ENCODE peak calls at places on chromosomes 12 and 14, in four cellular contexts. A is mesenchymal stem cell; L is lower lobe of right lung; J is effector memory CD4-positive, alpha-beta T cell. N is an unnamed sample. For H3K4me1, the result is how much of the 10 kb centered on the place peaks cover.

GRCh38 chr12:76976777-76977465 is 88.4 kb downstream of the E2F7 start:
- DNase-seq in A (no peak), L (no peak), J (no peak), N (no peak)

GRCh38 chr14:24634158-24634557 is at the start of gene GZMB:
- DNase-seq in A (no peak), L (no peak), J (peak), N (no peak)

GRCh38 chr14:93729993-93730392 is 58.3 kb downstream of the PRIMA1 start:
- DNase-seq in A (no peak), L (no peak), J (no peak), N (peak)

GRCh38 chr12:118773956-118774723 is 207.2 kb upstream of the SRRM4 start:
- DNase-seq in A (no peak), L (no peak), J (no peak), N (no peak)

GRCh38 chr14:94933411-94933964 is 163.6 kb upstream of the GSC start:
- DNase-seq in A (no peak), L (no peak), J (no peak), N (no peak)

GRCh38 chr14:22221508-22221907 is 367.5 kb downstream of the DAD1 start:
- DNase-seq in A (peak), L (no peak), J (no peak), N (no peak)

GRCh38 chr12:28507867-28508266 is 317.6 kb downstream of the CCDC91 start:
- DNase-seq in A (no peak), L (no peak), J (no peak), N (no peak)

GRCh38 chr14:35741345-35742031 is 67.6 kb downstream of the RALGAPA1 start:
- DNase-seq in A (no peak), L (no peak), J (no peak), N (no peak)

GRCh38 chr12:109723311-109723791 is 9.7 kb downstream of the FAM222A start:
- DNase-seq in A (no peak), L (peak), J (no peak), N (peak)

GRCh38 chr12:111056618-111057521 is 136.5 kb upstream of the MYL2 start:
- DNase-seq in A (no peak), L (no peak), J (peak), N (no peak)

GRCh38 chr12:65533177-65533883 is 254.8 kb downstream of the MSRB3 start:
- DNase-seq in A (peak), L (no peak), J (no peak), N (no peak)

GRCh38 chr12:121793836-121794531 is 496 bp upstream of the RHOF start:
- DNase-seq in A (peak), L (peak), J (peak), N (peak)

GRCh38 chr12:132388379-132389015 is 59.1 kb upstream of the GALNT9 start:
- DNase-seq in A (no peak), L (no peak), J (no peak), N (no peak)

GRCh38 chr12:24814379-24815086 is 134.4 kb downstream of the BCAT1 start:
- DNase-seq in A (no peak), L (no peak), J (no peak), N (no peak)

GRCh38 chr14:94310248-94310647 is 12.9 kb downstream of the SERPINA6 start:
- DNase-seq in A (no peak), L (no peak), J (no peak), N (no peak)

GRCh38 chr12:3231399-3231876 is 154.3 kb downstream of the TSPAN9 start:
- DNase-seq in A (no peak), L (no peak), J (no peak), N (no peak)

GRCh38 chr12:111673503-111673902 is 12.3 kb downstream of the BRAP start:
- DNase-seq in A (peak), L (no peak), J (no peak), N (peak)

GRCh38 chr14:22764382-22764781 is 2.1 kb upstream of the OXA1L start:
- DNase-seq in A (no peak), L (no peak), J (no peak), N (no peak)

GRCh38 chr12:41018010-41018409 is 170.1 kb upstream of the PDZRN4 start:
- DNase-seq in A (no peak), L (no peak), J (no peak), N (no peak)

GRCh38 chr12:47821346-47821706 is 1.6 kb upstream of the HDAC7 start:
- DNase-seq in A (no peak), L (no peak), J (no peak), N (peak)

GRCh38 chr14:45252356-45253069 is 489 bp downstream of the MIS18BP1 start:
- DNase-seq in A (peak), L (no peak), J (no peak), N (no peak)

GRCh38 chr12:93946542-93947150 is 201.7 kb upstream of the PLXNC1 start:
- DNase-seq in A (no peak), L (no peak), J (no peak), N (no peak)

GRCh38 chr14:77980475-77981321 is 180.8 kb downstream of the ADCK1 start:
- DNase-seq in A (no peak), L (peak), J (no peak), N (no peak)

GRCh38 chr12:68350753-68351152 is 18.6 kb upstream of the MDM1 start:
- DNase-seq in A (no peak), L (no peak), J (no peak), N (no peak)

GRCh38 chr12:81337891-81338290 is 260.0 kb downstream of the ACSS3 start:
- DNase-seq in A (no peak), L (no peak), J (no peak), N (no peak)

GRCh38 chr14:98444077-98444476 is 827.9 kb downstream of the BCL11B start:
- DNase-seq in A (no peak), L (no peak), J (no peak), N (no peak)

GRCh38 chr14:58549358-58549757 is 88.4 kb upstream of the DACT1 start:
- DNase-seq in A (no peak), L (no peak), J (no peak), N (no peak)

GRCh38 chr14:32666310-32666709 is 272.4 kb upstream of the NPAS3 start:
- DNase-seq in A (no peak), L (no peak), J (no peak), N (no peak)

DNA sequence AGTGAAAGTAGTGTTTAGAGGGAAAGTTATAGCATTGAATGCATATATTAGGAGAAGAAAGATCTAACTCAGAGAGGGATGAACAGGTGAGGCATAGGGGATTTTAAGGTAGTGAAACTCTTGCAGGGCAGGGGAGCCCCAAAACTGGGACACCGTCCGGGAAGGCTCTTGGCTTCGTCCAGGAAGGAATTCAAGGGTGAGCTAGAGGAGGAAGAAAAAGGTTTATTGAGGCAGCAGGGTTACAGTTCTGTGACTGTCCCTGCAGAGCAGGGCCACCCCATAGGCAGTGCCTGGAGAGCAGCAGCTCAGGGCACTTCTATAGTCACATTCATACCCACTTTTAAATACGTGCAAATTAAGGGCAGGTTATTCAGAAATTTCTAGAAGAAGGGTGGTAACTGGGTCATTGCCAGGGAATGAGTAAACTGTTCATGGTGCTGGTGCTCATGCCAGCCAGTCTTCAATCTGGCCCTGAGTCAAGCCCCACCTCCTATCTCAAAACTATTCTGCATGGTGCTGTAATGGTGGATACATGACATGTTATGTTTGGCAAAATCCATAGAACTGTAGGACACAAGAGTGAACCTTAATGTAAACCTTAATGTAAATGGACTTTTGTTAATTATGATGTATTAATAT is 1.2 kb upstream of the OAS1 start:
- DNase-seq in A (no peak), L (no peak), J (no peak), N (peak)
- H3K4me1 ChIP-seq in A (under half), L (under half), J (under half), N (under half)

DNA sequence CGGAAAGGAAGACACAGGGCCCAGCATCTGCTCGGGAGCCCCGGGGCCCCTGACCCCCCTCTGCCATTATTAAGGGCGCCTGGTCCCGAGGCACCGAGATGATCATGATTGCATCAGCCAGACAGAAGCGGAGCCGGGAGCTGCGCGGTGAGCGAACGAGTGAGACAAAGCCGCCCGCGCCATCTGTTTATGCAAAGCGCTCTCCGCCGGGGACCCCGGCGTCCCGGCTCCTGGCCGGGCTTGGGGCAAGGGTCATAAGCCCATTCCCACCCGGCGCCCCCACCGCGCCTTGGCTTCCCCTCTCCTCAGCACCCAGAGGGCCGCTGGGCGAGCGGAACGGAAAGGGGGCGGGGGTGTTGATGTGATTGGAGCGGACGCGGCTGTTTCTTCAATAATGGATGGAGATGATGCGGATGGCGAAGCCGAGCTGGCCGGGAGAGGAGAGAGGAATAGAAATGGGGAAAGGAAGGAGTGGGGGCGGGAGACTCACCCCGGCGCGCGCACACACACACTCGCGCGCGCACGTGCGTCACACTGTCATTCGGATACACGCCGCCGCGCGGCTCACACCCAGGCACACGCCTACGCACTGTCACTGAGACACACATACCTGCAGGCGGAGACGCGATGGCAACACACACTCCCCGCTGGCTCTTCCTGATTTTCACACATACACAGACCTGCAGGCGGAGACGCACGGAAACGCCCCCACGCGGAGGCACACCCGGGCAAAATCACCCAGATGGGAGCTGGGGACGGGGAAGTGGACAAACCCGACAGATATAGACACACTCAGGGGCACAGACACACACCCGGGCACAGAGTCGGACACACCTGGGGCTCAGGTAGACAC is 10.7 kb downstream of the STAC3 start:
- DNase-seq in A (peak), L (peak), J (peak), N (peak)
- H3K4me1 ChIP-seq in A (under half), L (half or more), J (half or more), N (under half)

GRCh38 chr12:6018265-6018664 is 73.2 kb upstream of the ANO2 start:
- DNase-seq in A (no peak), L (no peak), J (no peak), N (peak)
- H3K4me1 ChIP-seq in A (under half), L (under half), J (under half), N (under half)

GRCh38 chr14:104752735-104753527 is at the start of gene SIVA1:
- DNase-seq in A (peak), L (peak), J (peak), N (peak)

GRCh38 chr14:104753528-104754212 is 723 bp downstream of the SIVA1 start:
- DNase-seq in A (peak), L (no peak), J (no peak), N (peak)

GRCh38 chr14:104751539-104752337 is 1.2 kb upstream of the SIVA1 start:
- DNase-seq in A (no peak), L (no peak), J (no peak), N (peak)

GRCh38 chr14:104750658-104751057 is 2.3 kb upstream of the SIVA1 start:
- DNase-seq in A (no peak), L (no peak), J (no peak), N (peak)

DNA sequence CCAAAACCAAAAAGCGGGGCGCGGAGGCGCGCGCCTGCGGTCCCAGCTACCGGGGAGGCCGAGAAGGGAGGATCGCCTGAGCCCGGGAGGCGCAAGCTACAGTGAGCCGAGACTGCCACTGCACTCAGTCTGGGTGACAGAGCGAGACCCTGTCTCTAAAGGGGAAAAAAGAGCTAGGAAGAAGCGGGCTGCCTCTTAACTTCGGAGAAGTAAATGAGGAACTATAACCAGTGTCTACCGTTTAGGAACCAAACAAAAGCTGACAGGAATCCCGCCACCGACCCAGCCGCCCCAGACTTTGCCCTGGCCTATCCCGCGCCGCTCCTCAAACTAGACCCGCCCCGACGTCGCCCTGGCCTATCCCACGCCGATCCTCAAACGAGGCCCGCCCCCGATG is 611 bp upstream of the SIVA1 start:
- DNase-seq in A (no peak), L (no peak), J (peak), N (peak)
- H3K4me1 ChIP-seq in A (under half), L (under half), J (under half), N (under half)

DNA sequence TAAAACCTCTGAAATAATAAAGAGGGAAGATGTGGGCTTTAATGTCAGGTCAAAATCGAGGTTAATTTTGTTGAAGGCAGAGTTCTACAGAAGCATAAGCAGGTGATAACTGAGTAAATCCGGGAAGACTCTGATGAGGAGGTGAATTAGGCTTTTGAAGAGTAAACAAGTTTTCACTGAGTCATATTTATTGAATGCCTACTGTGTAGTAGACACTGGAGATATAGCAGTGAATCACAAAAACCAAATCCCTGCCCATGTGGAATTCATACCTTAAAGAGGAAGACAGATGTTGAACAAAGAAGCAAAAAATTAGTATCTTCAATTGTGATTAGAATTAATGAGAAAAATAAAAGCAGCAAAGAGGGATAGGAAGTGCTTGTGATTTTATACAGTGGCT is 46.9 kb downstream of the BHLHE41 start:
- DNase-seq in A (no peak), L (no peak), J (no peak), N (no peak)
- H3K4me1 ChIP-seq in A (under half), L (under half), J (under half), N (under half)

GRCh38 chr12:6323995-6324711 is 13.7 kb downstream of the PLEKHG6 start:
- DNase-seq in A (no peak), L (no peak), J (no peak), N (peak)
- H3K4me1 ChIP-seq in A (under half), L (half or more), J (under half), N (under half)

GRCh38 chr12:64265839-64266238 is 43.7 kb upstream of the KICS2 start:
- DNase-seq in A (no peak), L (no peak), J (no peak), N (no peak)

GRCh38 chr12:64258576-64258975 is 36.5 kb upstream of the KICS2 start:
- DNase-seq in A (no peak), L (no peak), J (no peak), N (no peak)

GRCh38 chr12:64256166-64256800 is 34.2 kb upstream of the KICS2 start:
- DNase-seq in A (peak), L (no peak), J (no peak), N (peak)

DNA sequence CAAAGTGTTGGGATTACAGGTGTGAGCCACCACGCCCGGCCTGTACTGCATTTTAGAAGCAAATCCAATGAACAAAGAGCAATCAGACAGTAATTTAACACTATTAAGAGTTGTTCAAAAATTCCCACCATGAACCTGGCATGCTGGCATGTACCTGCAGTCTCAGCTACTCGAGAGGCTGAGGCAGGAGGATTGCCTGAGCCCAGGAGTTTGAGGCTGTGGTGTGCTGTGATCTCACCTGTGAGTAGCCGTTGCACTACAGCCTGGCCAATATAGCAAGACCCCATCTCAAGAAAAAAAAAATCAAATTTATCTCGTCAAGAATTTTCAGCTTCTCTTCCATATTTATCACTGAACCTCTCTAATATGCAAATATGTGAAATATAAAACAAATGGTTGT is 39.7 kb upstream of the KICS2 start:
- DNase-seq in A (no peak), L (no peak), J (no peak), N (no peak)
- H3K4me1 ChIP-seq in A (under half), L (under half), J (under half), N (under half)

GRCh38 chr14:68234101-68234905 is 414.7 kb downstream of the RAD51B start:
- DNase-seq in A (no peak), L (no peak), J (no peak), N (no peak)

GRCh38 chr14:68232643-68233055 is 413.1 kb downstream of the RAD51B start:
- DNase-seq in A (peak), L (no peak), J (no peak), N (peak)

GRCh38 chr14:68230941-68231717 is 411.6 kb downstream of the RAD51B start:
- DNase-seq in A (no peak), L (no peak), J (no peak), N (no peak)

GRCh38 chr14:68233385-68233784 is 413.8 kb downstream of the RAD51B start:
- DNase-seq in A (no peak), L (no peak), J (no peak), N (no peak)

DNA sequence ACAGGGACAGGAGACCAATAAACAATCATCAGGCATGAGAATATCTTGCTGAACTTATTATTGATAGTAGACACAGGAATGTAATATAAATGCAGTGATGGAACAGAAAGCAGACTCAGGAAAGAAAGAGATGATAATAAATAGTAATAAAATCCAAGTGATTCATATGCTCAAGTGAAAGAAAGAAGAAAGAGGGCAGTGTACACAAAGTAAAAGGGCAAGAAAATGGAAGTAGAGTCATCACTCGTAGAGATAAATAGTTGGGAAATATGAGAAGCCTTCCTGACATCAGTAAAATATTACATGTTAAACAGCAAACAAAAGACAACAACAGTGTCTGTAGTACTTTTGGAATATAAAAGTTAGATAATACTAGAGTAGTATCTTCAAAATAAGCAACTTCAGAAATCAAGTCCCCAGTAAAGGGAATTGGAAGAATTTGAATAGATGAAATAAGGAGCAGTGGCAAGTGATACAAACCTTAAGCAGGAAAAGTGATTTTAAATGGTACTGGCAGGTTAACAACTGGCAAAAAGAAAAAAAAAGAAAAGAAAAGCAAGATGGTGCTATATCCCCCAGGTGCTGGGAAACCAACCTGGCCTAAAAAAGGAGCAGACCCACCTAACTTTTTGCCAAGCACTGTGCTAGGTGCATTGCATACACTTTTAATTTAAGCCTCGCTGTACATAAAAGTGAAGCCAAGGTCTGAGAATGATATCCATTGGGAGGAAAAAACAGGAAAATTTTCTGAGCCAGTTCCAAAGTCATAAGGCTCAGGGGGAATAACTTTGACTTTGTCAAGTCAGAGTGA is 412.5 kb downstream of the RAD51B start:
- DNase-seq in A (peak), L (no peak), J (no peak), N (no peak)
- H3K4me1 ChIP-seq in A (under half), L (under half), J (under half), N (under half)

GRCh38 chr12:95674631-95675030 is 115.9 kb downstream of the NTN4 start:
- DNase-seq in A (peak), L (no peak), J (no peak), N (peak)

GRCh38 chr12:95671265-95671664 is 119.3 kb downstream of the NTN4 start:
- DNase-seq in A (no peak), L (no peak), J (no peak), N (no peak)

GRCh38 chr12:95672166-95672565 is 118.4 kb downstream of the NTN4 start:
- DNase-seq in A (no peak), L (no peak), J (no peak), N (no peak)

GRCh38 chr12:95673576-95673975 is 117.0 kb downstream of the NTN4 start:
- DNase-seq in A (no peak), L (no peak), J (no peak), N (no peak)

GRCh38 chr12:95674088-95674595 is 116.4 kb downstream of the NTN4 start:
- DNase-seq in A (no peak), L (no peak), J (no peak), N (no peak)
- H3K4me1 ChIP-seq in A (under half), L (under half), J (under half), N (under half)

N was measured in osteoblast.